ENCODE peak calls at places on chromosomes 5 and 9, in eight cellular contexts. G, I, V, W, R, X, K and E are unnamed samples.

GRCh38 chr9:16368425-16369087 is 501.9 kb downstream of the BNC2 start:
- DNase-seq in I (peak), W (no peak), G (no peak), X (peak), V (no peak), R (no peak), K (no peak), E (no peak)

GRCh38 chr5:147391781-147392180 is 118.1 kb downstream of the DPYSL3 start:
- DNase-seq in X (peak), G (peak), R (peak), K (peak), I (peak), W (peak), V (peak), E (no peak)

GRCh38 chr5:133433133-133433532 is 179.2 kb downstream of the FSTL4 start:
- DNase-seq in K (no peak), V (no peak), G (no peak), W (no peak), R (no peak), X (no peak), I (no peak), E (no peak)

GRCh38 chr5:177508837-177509236 is 789 bp downstream of the DOK3 start:
- DNase-seq in X (no peak), R (no peak), K (no peak), V (no peak), W (no peak), I (no peak), G (no peak), E (no peak)

GRCh38 chr5:32319392-32319791 is 6.7 kb upstream of the MTMR12 start:
- DNase-seq in G (no peak), I (no peak), V (no peak), X (peak), W (no peak), K (no peak), R (no peak), E (no peak)

GRCh38 chr9:130530932-130531331 is 48.4 kb upstream of the FUBP3 start:
- DNase-seq in G (no peak), K (peak), X (no peak), W (no peak), V (no peak), R (no peak), I (no peak), E (no peak)

GRCh38 chr9:133991211-133991921 is 758 bp downstream of the VAV2 start:
- DNase-seq in R (no peak), K (no peak), X (peak), G (no peak), W (no peak), V (no peak), I (no peak), E (no peak)

GRCh38 chr5:29845206-29845605 is 1348.3 kb upstream of the CDH6 start:
- DNase-seq in R (no peak), X (no peak), G (no peak), K (no peak), I (no peak), W (no peak), V (no peak), E (no peak)

GRCh38 chr5:82967072-82967471 is 110.1 kb downstream of the TMEM167A start:
- DNase-seq in G (no peak), W (no peak), K (no peak), I (no peak), V (no peak), R (no peak), X (no peak), E (no peak)

GRCh38 chr9:3088166-3088702 is 244.3 kb upstream of the PUM3 start:
- DNase-seq in X (peak), V (no peak), R (no peak), G (no peak), W (no peak), K (no peak), I (no peak), E (no peak)

GRCh38 chr9:33818167-33818831 is 1.3 kb downstream of the UBE2R2 start:
- DNase-seq in R (no peak), W (no peak), K (no peak), I (no peak), X (peak), V (no peak), G (no peak), E (no peak)

GRCh38 chr5:119913425-119913824 is 284.1 kb downstream of the FAM170A start:
- DNase-seq in K (no peak), I (no peak), W (no peak), V (no peak), R (no peak), X (peak), G (no peak), E (no peak)

GRCh38 chr9:136527721-136528710 is 17.8 kb downstream of the NOTCH1 start:
- DNase-seq in X (no peak), K (no peak), G (no peak), I (no peak), W (no peak), V (no peak), R (peak), E (no peak)